ENCODE peak calls at places on chromosomes 16 and 17, in seven cellular contexts. E, P, W, A, C, R and Q are unnamed samples.

GRCh38 chr17:14214271-14214670 is 22.4 kb downstream of the CDRT15 start:
- DNase-seq in P (peak), C (no peak), R (no peak), A (no peak), W (no peak), E (no peak), Q (no peak)

GRCh38 chr17:11705111-11705510 is 106.8 kb downstream of the DNAH9 start:
- DNase-seq in C (no peak), W (no peak), R (peak), P (no peak), A (no peak), E (no peak), Q (no peak)

GRCh38 chr17:31517524-31517923 is 126.0 kb downstream of the RAB11FIP4 start:
- DNase-seq in W (no peak), C (no peak), E (no peak), A (peak), P (no peak), R (no peak), Q (peak)

GRCh38 chr16:86212706-86213426 is 297.5 kb upstream of the FOXF1 start:
- DNase-seq in P (no peak), E (no peak), A (no peak), R (no peak), W (no peak), C (no peak), Q (no peak)

GRCh38 chr16:30740364-30741251 is 7.6 kb upstream of the PHKG2 start:
- DNase-seq in E (no peak), W (peak), R (peak), A (no peak), C (peak), P (peak), Q (no peak)

GRCh38 chr17:79925242-79925957 is 86.2 kb upstream of the CBX4 start:
- DNase-seq in E (no peak), R (no peak), W (no peak), P (no peak), C (no peak), A (no peak), Q (no peak)

GRCh38 chr17:66548158-66548557 is 245.7 kb downstream of the PRKCA start:
- DNase-seq in E (no peak), A (no peak), C (no peak), P (no peak), W (no peak), R (no peak), Q (no peak)

GRCh38 chr17:45790296-45790922 is 6.3 kb downstream of the CRHR1 start:
- DNase-seq in P (no peak), E (no peak), R (no peak), C (no peak), W (no peak), A (no peak), Q (no peak)

DNA sequence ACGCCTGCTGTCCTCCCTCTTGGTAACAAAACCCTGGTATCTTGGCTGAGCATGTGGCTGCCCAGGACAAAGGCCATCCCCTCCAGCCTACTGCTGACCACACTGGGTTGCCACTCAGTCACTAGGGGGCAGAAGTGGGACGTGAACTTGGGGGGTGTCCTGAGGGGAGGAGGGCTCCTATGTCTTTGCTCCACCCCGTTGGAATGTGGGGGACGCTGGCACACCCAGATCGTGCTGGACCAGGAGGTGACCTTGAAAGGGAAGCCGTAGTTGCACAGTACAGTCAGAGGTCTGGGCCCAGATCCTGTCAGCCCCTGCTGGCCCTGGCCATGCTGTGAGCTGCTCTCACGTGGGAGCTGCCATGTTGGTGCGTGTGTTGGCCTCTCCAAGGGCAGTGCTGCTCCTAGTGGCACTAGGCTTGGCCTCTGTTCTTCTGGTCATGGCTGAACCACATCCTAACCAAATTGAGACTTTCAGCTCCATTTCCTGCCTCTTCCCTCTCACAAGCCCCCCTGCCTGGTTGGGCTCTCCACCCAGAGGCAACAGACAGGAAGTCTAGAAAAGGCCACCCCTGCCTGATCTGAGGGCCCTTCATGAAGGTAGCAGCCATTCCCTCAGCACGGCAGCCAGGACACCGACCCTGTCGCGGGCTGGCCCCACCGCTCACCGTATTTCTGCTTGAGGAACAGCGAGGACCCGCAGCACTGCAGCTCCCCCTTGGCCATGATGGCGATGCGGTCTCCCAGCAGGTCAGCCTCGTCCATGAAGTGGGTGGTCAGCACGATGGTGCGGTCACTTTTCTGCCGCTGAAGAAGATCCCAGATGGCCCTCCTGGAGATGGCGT is 29.0 kb upstream of the RNPS1 start:
- DNase-seq in C (no peak), A (no peak), P (peak), E (no peak), W (no peak), R (no peak), Q (no peak)
- TF ChIP-seq CTCF in C (peak), A (no peak), P (peak), E (peak), W (no peak), R (peak), Q (no peak)

GRCh38 chr17:44378171-44378705 is 11.2 kb downstream of the ITGA2B start:
- DNase-seq in E (no peak), A (no peak), W (no peak), C (no peak), P (no peak), R (no peak), Q (no peak)

GRCh38 chr17:44374306-44375195 is 10.9 kb upstream of the FAM171A2 start:
- DNase-seq in A (no peak), P (peak), C (no peak), R (peak), W (no peak), E (no peak), Q (peak)

GRCh38 chr17:44376779-44377178 is 12.7 kb downstream of the ITGA2B start:
- DNase-seq in P (no peak), R (no peak), C (no peak), A (no peak), E (no peak), W (no peak), Q (no peak)

GRCh38 chr17:44375196-44376017 is 11.8 kb upstream of the FAM171A2 start:
- DNase-seq in A (no peak), W (no peak), P (no peak), C (no peak), E (no peak), R (no peak), Q (no peak)

GRCh38 chr17:44376124-44376523 is 12.5 kb upstream of the FAM171A2 start:
- DNase-seq in W (no peak), P (no peak), E (no peak), R (no peak), C (no peak), A (peak), Q (peak)
- TF ChIP-seq CTCF in W (no peak), P (peak), E (peak), R (peak), C (peak), A (peak), Q (peak)

GRCh38 chr16:2857451-2858244 is at the start of gene PRSS22:
- DNase-seq in A (no peak), C (no peak), W (no peak), R (peak), E (no peak), P (peak), Q (no peak)

GRCh38 chr16:2856686-2857450 is 1.1 kb downstream of the PRSS22 start:
- DNase-seq in C (no peak), E (no peak), P (no peak), A (no peak), R (no peak), W (no peak), Q (no peak)

GRCh38 chr16:2859686-2860265 is 1.8 kb upstream of the PRSS22 start:
- DNase-seq in R (no peak), P (no peak), W (no peak), C (no peak), E (no peak), A (no peak), Q (no peak)

GRCh38 chr16:2856061-2856670 is 1.8 kb downstream of the PRSS22 start:
- DNase-seq in E (no peak), A (no peak), P (no peak), W (no peak), R (peak), C (no peak), Q (peak)

GRCh38 chr16:2858245-2859025 is 465 bp upstream of the PRSS22 start:
- DNase-seq in R (peak), A (no peak), P (peak), C (no peak), E (no peak), W (no peak), Q (no peak)
- TF ChIP-seq CTCF in R (no peak), A (no peak), P (peak), C (no peak), E (no peak), W (no peak), Q (no peak)

GRCh38 chr17:77372444-77373297 is 231.9 kb downstream of the SEC14L1 start:
- DNase-seq in P (peak), R (peak), W (no peak), C (no peak), E (no peak), A (peak), Q (peak)

GRCh38 chr17:77375108-77375507 is 234.3 kb downstream of the SEC14L1 start:
- DNase-seq in E (no peak), C (no peak), A (no peak), R (no peak), W (no peak), P (no peak), Q (no peak)

GRCh38 chr17:77375526-77375916 is 234.8 kb downstream of the SEC14L1 start:
- DNase-seq in W (no peak), R (no peak), C (no peak), A (no peak), E (no peak), P (no peak), Q (no peak)

GRCh38 chr17:77373298-77374169 is 232.8 kb downstream of the SEC14L1 start:
- DNase-seq in E (no peak), C (no peak), R (peak), W (no peak), A (peak), P (no peak), Q (peak)

DNA sequence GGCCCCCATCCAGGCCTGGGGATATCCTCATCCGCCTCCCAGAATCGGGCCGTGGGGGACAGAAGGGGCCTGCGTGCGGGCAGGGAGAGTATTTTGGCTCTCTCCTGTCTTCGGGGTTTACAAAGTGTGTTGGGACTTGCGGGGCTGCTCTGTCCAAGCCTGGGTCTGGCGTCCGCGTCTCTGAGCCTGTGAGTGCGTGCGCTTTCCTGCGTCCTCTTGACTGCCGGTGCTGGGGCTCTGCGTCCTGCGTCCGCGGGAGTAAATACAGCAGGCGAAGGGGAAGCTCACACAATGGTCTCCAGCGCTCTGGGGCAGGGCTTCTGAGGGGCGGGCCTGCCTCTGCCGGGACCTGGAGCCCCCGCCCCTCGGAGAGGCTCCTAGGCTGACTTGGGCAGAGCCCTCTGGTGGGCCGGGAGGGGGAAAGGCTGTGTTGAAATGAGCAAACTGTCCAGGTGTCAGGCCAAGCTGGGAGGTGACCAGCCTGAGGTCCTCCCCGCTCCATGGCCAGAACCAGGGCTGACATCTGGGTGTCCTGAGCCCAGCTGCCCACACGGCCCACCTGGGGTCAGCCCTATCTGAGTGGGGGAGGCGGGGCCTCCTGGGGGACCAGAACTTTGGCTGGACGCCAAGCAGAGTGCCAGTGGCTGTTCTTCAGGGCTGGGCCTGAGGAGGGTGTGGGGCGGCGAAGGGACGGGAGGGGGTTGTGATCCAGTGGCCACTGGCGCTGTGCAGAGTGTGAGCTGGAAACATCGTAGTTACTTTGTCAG is 233.6 kb downstream of the SEC14L1 start:
- DNase-seq in C (no peak), E (no peak), P (no peak), R (peak), A (peak), W (no peak), Q (peak)
- TF ChIP-seq CTCF in C (peak), E (peak), P (no peak), R (peak), A (no peak), W (no peak), Q (no peak)

DNA sequence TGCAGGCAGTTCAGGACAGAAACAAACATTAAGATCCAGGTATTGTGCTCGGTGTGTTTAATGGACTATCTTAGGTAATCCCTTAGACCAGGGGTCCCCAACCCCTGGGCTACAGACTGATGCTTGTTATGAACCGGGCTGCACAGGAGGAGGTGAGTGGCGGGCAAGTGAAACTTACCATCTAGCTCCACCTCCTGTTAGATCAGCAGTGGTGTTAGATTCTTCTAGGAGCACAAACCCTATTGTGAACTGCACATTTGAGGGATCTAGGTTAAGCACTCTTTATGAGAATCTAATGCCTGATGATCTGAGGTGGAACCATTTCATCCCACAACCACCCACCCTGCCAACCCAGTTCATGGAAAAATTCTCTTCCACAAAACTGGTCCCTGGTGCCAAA is 37.8 kb upstream of the ASIC2 start:
- DNase-seq in E (no peak), A (no peak), C (no peak), W (no peak), R (no peak), P (no peak), Q (no peak)
- TF ChIP-seq CTCF in E (no peak), A (no peak), C (no peak), W (no peak), R (no peak), P (no peak), Q (no peak)

GRCh38 chr17:56125830-56126819 is 27.1 kb upstream of the ANKFN1 start:
- DNase-seq in P (peak), C (peak), W (no peak), A (peak), R (peak), E (no peak), Q (peak)

GRCh38 chr17:56119191-56119590 is 34.1 kb upstream of the ANKFN1 start:
- DNase-seq in P (no peak), C (no peak), W (no peak), R (no peak), A (no peak), E (no peak), Q (no peak)

DNA sequence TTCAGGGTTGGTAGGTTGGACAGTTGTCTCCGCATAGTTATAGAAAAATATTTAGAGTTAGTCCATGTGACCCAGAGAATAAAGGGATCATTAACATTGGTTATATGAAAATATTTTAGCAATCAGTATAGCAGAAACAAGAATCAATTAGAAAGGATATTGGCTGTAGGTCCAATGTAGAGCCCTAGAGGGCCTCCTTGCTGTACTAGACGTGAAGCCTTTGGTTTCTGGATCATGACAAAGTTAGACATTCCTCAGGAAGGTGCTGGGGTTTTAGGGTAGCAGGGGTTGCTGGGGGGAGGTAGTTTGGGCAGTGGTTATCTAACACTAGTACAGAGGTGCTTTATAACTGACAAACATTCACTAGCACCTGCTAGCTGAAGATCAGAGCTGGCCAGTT is 31.6 kb upstream of the ANKFN1 start:
- DNase-seq in E (no peak), A (no peak), C (no peak), R (no peak), W (no peak), P (no peak), Q (no peak)
- TF ChIP-seq CTCF in E (no peak), A (no peak), C (no peak), R (peak), W (no peak), P (no peak), Q (peak)

GRCh38 chr16:56425439-56425832 is at the start of gene AMFR:
- DNase-seq in C (no peak), P (peak), W (no peak), A (peak), E (peak), R (peak), Q (peak)
- TF ChIP-seq CTCF in C (peak), P (peak), W (no peak), A (no peak), E (peak), R (no peak), Q (no peak)

GRCh38 chr17:38762231-38762630 is 9.7 kb downstream of the PSMB3 start:
- DNase-seq in R (no peak), E (no peak), A (no peak), C (no peak), P (no peak), W (no peak), Q (no peak)
- TF ChIP-seq CTCF in R (no peak), E (no peak), A (no peak), C (no peak), P (no peak), W (no peak), Q (no peak)

DNA sequence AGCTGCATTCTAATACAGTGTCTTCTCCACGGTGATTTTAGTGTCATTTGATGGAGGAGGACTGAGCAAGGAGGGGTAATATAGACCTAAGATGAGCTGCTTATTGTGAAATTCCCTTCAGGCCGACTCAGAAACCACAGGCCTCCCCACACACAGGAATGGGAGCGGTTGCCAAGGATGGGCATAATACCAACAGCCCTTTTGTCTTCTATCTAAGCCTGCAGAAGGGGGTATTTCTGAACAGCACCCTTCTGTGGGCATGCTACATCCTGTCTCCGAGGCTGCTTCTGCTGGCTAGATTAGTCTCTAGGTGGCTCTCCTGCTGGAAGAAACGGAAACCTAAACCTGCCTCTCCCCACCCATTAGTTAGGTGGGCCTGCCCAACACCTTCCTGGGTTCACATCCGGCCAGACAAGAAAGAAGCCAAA is 72.9 kb downstream of the CCDC182 start:
- DNase-seq in P (peak), E (no peak), W (no peak), A (no peak), C (no peak), R (no peak), Q (no peak)
- TF ChIP-seq CTCF in P (no peak), E (no peak), W (no peak), A (peak), C (no peak), R (no peak), Q (no peak)